ENCODE peak calls at places on chromosomes 4 and X, in seven cellular contexts. I, V, Y, J, P, U and G are unnamed samples.

GRCh38 chr4:93828830-93829530 is 427 bp downstream of the ATOH1 start:
- DNase-seq in I (no peak), V (peak), Y (peak), J (no peak), P (peak), U (no peak), G (no peak)

GRCh38 chr4:124713213-124713592 is 671 bp upstream of the ANKRD50 start:
- DNase-seq in I (peak), V (peak), Y (peak), J (peak), P (peak), U (no peak), G (peak)

GRCh38 chrX:140439455-140439854 is 65.4 kb downstream of the SOX3 start:
- DNase-seq in I (no peak), V (no peak), Y (peak), J (no peak), P (peak), U (no peak), G (peak)

GRCh38 chr4:7320413-7320812 is 114.3 kb downstream of the PSAPL1 start:
- DNase-seq in I (no peak), V (no peak), Y (no peak), J (no peak), P (no peak), U (no peak), G (no peak)

GRCh38 chr4:25180524-25181131 is 20.4 kb upstream of the SEPSECS start:
- DNase-seq in I (no peak), V (peak), Y (no peak), J (no peak), P (peak), U (no peak), G (peak)

GRCh38 chrX:82335772-82336171 is 1133.9 kb downstream of the SH3BGRL start:
- DNase-seq in I (no peak), V (no peak), Y (no peak), J (no peak), P (no peak), U (no peak), G (no peak)

GRCh38 chrX:19879181-19879580 is 8.2 kb downstream of the SH3KBP1 start:
- DNase-seq in I (no peak), V (no peak), Y (no peak), J (no peak), P (no peak), U (no peak), G (no peak)

GRCh38 chr4:155639674-155640529 is 26.7 kb upstream of the GUCY1A1 start:
- DNase-seq in I (no peak), V (no peak), Y (no peak), J (no peak), P (no peak), U (peak), G (no peak)

GRCh38 chr4:53346920-53347852 is 18.7 kb downstream of the SCFD2 start:
- DNase-seq in I (no peak), V (no peak), Y (no peak), J (no peak), P (peak), U (no peak), G (no peak)

GRCh38 chr4:147727476-147728028 is 4.3 kb upstream of the ARHGAP10 start:
- DNase-seq in I (no peak), V (no peak), Y (no peak), J (no peak), P (no peak), U (no peak), G (no peak)

GRCh38 chrX:29478336-29479069 is 736.9 kb upstream of the MAGEB2 start:
- DNase-seq in I (no peak), V (peak), Y (no peak), J (no peak), P (peak), U (peak), G (peak)

GRCh38 chr4:51894246-51894645 is 51.3 kb downstream of the DCUN1D4 start:
- DNase-seq in I (no peak), V (no peak), Y (no peak), J (no peak), P (no peak), U (no peak), G (no peak)

GRCh38 chr4:42339935-42340406 is 57.3 kb upstream of the SHISA3 start:
- DNase-seq in I (no peak), V (no peak), Y (no peak), J (no peak), P (no peak), U (no peak), G (no peak)

GRCh38 chr4:38491854-38492478 is 172.0 kb upstream of the KLF3 start:
- DNase-seq in I (no peak), V (no peak), Y (no peak), J (no peak), P (no peak), U (no peak), G (no peak)

GRCh38 chr4:38489924-38490639 is 173.9 kb upstream of the KLF3 start:
- DNase-seq in I (no peak), V (peak), Y (no peak), J (no peak), P (no peak), U (no peak), G (peak)

GRCh38 chr4:38490753-38491446 is 173.1 kb upstream of the KLF3 start:
- DNase-seq in I (no peak), V (no peak), Y (no peak), J (no peak), P (no peak), U (no peak), G (no peak)

GRCh38 chr4:38495481-38495880 is 168.5 kb upstream of the KLF3 start:
- DNase-seq in I (no peak), V (no peak), Y (no peak), J (no peak), P (no peak), U (no peak), G (no peak)

DNA sequence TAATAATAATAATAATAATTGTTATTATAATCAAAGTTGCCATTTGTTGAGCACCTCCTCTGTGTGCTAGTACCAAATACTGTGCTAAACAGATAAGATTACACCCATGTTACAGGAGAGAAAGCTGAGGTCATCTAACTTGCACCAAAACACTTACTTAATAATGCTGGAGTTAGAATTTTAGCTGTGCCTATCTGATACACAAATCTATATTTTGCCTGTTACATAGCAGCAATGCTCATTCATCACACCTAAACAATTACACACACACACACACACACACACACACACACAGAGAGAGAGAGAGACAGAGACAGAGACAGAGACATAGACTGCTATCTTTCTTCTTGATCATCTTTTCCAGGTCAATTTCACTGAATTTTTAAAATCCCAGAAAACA is 170.9 kb upstream of the KLF3 start:
- DNase-seq in I (no peak), V (no peak), Y (no peak), J (no peak), P (no peak), U (no peak), G (no peak)
- TF ChIP-seq EP300 in I (no peak), V (no peak), Y (no peak), J (no peak), P (no peak), U (no peak), G (no peak)

GRCh38 chr4:102500371-102501175 is 586 bp upstream of the NFKB1 start:
- DNase-seq in I (peak), V (peak), Y (no peak), J (peak), P (peak), U (no peak), G (peak)
- TF ChIP-seq EP300 in I (peak), V (no peak), Y (no peak), J (no peak), P (no peak), U (no peak), G (no peak)

DNA sequence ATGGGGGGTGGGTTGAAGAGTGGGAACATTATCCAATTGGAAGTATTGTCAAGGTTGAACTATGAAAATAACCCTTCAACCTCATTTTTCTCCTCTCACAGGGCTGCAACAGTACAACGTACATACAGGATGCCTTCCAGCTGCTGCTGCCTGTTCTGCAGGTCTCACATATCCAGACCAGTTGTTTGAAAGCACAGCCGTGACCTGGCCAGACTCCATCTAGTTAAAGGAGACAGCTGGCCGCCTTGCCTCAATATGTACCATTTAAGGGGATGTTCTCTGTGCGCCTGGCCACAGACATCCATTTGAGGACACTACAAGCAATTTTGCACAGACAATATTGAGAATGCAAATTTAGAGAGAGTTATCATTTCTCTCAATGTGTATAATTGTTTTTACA is 75.7 kb downstream of the FAM114A1 start:
- DNase-seq in I (no peak), V (peak), Y (no peak), J (no peak), P (peak), U (no peak), G (peak)
- TF ChIP-seq EP300 in I (no peak), V (peak), Y (no peak), J (no peak), P (peak), U (no peak), G (no peak)

DNA sequence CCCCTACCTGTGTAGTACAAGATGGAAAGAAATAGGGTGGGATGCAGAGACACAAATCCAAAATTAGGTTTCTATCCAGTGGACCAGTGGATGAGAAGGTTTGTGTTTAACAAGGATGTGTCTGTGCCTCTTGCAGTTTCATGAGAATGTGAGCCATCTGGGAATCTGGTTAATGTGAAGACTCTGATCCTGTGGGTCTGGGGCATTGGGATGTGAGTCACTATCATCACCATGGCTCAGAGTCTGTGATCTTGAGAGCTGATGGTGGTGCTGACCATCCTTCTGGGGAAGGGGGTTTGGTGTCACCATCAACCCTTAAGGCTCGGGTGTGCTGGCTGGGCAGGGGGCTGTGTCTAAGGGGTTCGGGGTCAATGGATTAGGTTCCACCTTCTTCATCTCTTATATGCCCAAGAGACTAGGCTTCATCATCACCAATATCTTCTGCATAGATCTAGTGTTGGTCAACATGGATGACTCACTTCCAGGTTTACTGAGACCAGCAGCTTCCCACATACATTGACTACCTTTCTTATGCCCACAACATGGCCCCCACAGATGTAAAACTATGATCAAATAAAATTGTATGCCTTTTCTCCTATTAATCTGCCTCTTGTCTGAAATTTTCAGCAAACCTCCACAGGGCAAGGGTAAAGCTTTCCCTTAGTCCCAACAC is 65.7 kb upstream of the MID1 start:
- DNase-seq in I (no peak), V (no peak), Y (no peak), J (no peak), P (no peak), U (no peak), G (no peak)
- TF ChIP-seq EP300 in I (no peak), V (no peak), Y (no peak), J (no peak), P (no peak), U (no peak), G (no peak)

DNA sequence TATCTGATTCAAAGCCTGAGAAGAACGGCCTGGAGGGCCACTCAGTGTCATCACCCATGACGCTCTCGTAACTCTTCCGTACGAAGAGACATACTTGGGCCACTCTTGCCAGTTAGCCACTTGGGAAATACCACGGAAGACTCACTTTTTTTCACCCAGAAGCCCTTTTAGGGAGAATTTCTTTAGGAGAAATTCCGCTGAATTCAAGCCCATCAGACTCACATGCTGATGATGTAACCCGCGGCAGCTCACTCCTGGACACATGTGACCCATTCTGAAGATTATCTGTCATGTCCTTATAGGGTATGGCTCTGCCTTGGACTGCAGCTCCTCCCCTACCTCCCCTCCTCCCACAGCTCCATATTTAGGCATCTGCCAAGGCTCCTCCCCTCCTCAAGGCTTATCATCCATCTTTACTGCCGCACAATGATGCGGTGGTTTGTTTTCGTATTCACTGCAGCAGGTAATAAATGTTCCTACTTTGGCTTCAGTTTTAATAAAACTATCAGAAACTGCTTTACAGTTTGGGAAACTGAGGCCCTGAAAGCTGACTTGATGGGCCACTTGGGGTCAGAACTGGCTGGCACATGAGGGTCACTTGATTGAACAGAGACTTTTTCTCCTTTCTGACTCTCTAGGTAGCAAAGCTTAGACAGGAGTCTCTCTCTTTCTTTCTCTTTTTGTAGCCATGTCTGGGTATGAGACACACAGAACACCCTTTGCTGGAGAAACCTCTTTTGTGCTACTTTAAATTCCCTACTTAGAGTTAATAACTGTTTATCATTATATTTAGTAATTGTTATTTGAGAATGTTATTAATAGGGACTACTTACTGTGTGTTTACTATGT is 42.1 kb downstream of the RHOH start:
- DNase-seq in I (no peak), V (peak), Y (no peak), J (no peak), P (no peak), U (no peak), G (no peak)
- TF ChIP-seq EP300 in I (no peak), V (no peak), Y (no peak), J (no peak), P (no peak), U (no peak), G (no peak)

GRCh38 chrX:110089656-110090404 is 86.9 kb downstream of the TMEM164 start:
- DNase-seq in I (no peak), V (no peak), Y (no peak), J (no peak), P (no peak), U (no peak), G (peak)
- TF ChIP-seq EP300 in I (no peak), V (no peak), Y (no peak), J (no peak), P (no peak), U (no peak), G (no peak)

GRCh38 chr4:118923891-118924290 is 35.2 kb downstream of the SYNPO2 start:
- DNase-seq in I (no peak), V (no peak), Y (no peak), J (no peak), P (no peak), U (no peak), G (no peak)
- TF ChIP-seq EP300 in I (no peak), V (no peak), Y (no peak), J (no peak), P (no peak), U (no peak), G (no peak)

GRCh38 chrX:129597905-129598304 is 56.9 kb downstream of the APLN start:
- DNase-seq in I (no peak), V (no peak), Y (no peak), J (no peak), P (no peak), U (no peak), G (no peak)

GRCh38 chrX:129596077-129596476 is 56.0 kb downstream of the OCRL start:
- DNase-seq in I (no peak), V (no peak), Y (no peak), J (no peak), P (no peak), U (no peak), G (no peak)

GRCh38 chrX:129590596-129590995 is 50.5 kb downstream of the OCRL start:
- DNase-seq in I (no peak), V (no peak), Y (no peak), J (no peak), P (no peak), U (no peak), G (no peak)

GRCh38 chrX:129594781-129595180 is 54.7 kb downstream of the OCRL start:
- DNase-seq in I (no peak), V (no peak), Y (no peak), J (no peak), P (no peak), U (no peak), G (no peak)

GRCh38 chrX:129593137-129593536 is 53.1 kb downstream of the OCRL start:
- DNase-seq in I (peak), V (no peak), Y (no peak), J (no peak), P (no peak), U (no peak), G (no peak)
- TF ChIP-seq EP300 in I (no peak), V (no peak), Y (no peak), J (no peak), P (no peak), U (no peak), G (no peak)

DNA sequence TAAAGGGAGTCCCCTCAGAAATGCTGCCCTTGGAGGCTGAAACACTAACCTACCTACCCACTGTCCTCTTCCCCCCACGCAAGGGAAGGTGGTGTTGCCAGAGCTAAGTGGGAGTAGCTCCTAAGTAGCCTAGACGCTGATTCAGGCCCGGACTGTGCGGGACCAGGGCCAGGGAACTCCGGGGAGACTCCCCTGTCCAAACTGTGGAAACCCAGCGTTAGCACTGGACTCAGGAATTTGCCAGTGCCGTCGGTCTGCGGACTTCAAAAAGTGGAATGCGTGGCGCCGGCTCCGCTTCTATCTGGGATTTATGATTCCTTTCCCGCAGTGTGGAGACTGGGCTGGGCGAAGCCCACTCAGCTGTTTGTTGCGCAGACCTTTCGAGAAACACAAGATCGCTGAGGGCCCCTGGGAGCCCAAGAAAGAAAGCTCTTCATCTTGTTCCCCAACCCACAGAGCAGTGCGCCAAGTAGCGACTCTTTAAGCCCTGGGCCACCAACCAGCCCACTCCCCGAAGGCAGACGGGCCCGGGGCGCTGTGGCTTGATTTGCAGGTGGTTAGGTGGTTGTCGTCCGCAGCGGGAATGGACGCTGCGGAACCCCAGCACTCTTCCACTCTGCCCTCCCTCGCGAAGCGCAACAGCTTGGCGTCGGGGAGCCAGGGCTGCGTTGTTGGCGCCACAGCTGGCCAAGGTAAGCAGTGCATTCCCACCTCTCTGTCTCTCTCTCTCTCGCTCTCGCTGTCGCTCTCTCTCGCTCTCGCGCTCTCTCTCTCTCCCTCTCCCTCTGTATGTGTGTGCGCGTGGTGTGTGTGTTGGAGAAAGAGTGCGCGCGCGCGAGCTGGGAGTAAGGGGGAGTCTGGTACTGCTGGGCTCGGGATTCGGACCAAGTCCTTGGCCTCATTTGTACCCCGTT is 2.0 kb downstream of the TMEM255A start:
- DNase-seq in I (peak), V (peak), Y (peak), J (peak), P (peak), U (peak), G (peak)
- TF ChIP-seq EP300 in I (peak), V (no peak), Y (no peak), J (no peak), P (no peak), U (no peak), G (no peak)